ENCODE peak calls at places on chromosomes 13 and 19, in seven cellular contexts. One of them, this sample, is unnamed.

GRCh38 chr13:30142502-30143211 is 164.7 kb downstream of the KATNAL1 start:
- DNase-seq in body of pancreas: peak
- DNase-seq in breast epithelium: peak
- DNase-seq in colonic mucosa: no peak
- DNase-seq in upper lobe of right lung: no peak
- DNase-seq in stomach: no peak
- DNase-seq in tibial nerve: peak
- DNase-seq in this sample: peak

GRCh38 chr13:84946144-84946543 is 853.1 kb downstream of the SLITRK6 start:
- DNase-seq in body of pancreas: no peak
- DNase-seq in breast epithelium: no peak
- DNase-seq in colonic mucosa: no peak
- DNase-seq in upper lobe of right lung: no peak
- DNase-seq in stomach: no peak
- DNase-seq in tibial nerve: no peak
- DNase-seq in this sample: no peak

GRCh38 chr13:41780736-41781708 is 179.9 kb downstream of the VWA8 start:
- DNase-seq in body of pancreas: peak
- DNase-seq in breast epithelium: peak
- DNase-seq in colonic mucosa: no peak
- DNase-seq in upper lobe of right lung: no peak
- DNase-seq in stomach: no peak
- DNase-seq in tibial nerve: no peak
- DNase-seq in this sample: no peak

GRCh38 chr13:26460652-26461051 is 96.8 kb upstream of the WASF3 start:
- DNase-seq in body of pancreas: peak
- DNase-seq in breast epithelium: no peak
- DNase-seq in colonic mucosa: no peak
- DNase-seq in upper lobe of right lung: no peak
- DNase-seq in stomach: peak
- DNase-seq in tibial nerve: peak
- DNase-seq in this sample: peak

GRCh38 chr13:73464758-73465628 is 406.2 kb downstream of the KLF5 start:
- DNase-seq in body of pancreas: no peak
- DNase-seq in breast epithelium: no peak
- DNase-seq in colonic mucosa: peak
- DNase-seq in upper lobe of right lung: no peak
- DNase-seq in stomach: no peak
- DNase-seq in tibial nerve: no peak
- DNase-seq in this sample: no peak

GRCh38 chr13:28611654-28612131 is 47.2 kb upstream of the POMP start:
- DNase-seq in body of pancreas: no peak
- DNase-seq in breast epithelium: no peak
- DNase-seq in colonic mucosa: no peak
- DNase-seq in upper lobe of right lung: no peak
- DNase-seq in stomach: no peak
- DNase-seq in tibial nerve: no peak
- DNase-seq in this sample: no peak

GRCh38 chr13:45278096-45278645 is 62.8 kb downstream of the TPT1 start:
- DNase-seq in body of pancreas: no peak
- DNase-seq in breast epithelium: no peak
- DNase-seq in colonic mucosa: no peak
- DNase-seq in upper lobe of right lung: no peak
- DNase-seq in stomach: no peak
- DNase-seq in tibial nerve: no peak
- DNase-seq in this sample: no peak

GRCh38 chr19:18062043-18062442 is 24.7 kb downstream of the IL12RB1 start:
- DNase-seq in body of pancreas: no peak
- DNase-seq in breast epithelium: no peak
- DNase-seq in colonic mucosa: no peak
- DNase-seq in upper lobe of right lung: no peak
- DNase-seq in stomach: no peak
- DNase-seq in tibial nerve: no peak
- DNase-seq in this sample: no peak

GRCh38 chr13:39253774-39254173 is 215.5 kb downstream of the NHLRC3 start:
- DNase-seq in body of pancreas: no peak
- DNase-seq in breast epithelium: no peak
- DNase-seq in colonic mucosa: no peak
- DNase-seq in upper lobe of right lung: no peak
- DNase-seq in stomach: no peak
- DNase-seq in tibial nerve: no peak
- DNase-seq in this sample: no peak

GRCh38 chr19:4717191-4717965 is 6.3 kb downstream of the DPP9 start:
- DNase-seq in body of pancreas: no peak
- DNase-seq in breast epithelium: no peak
- DNase-seq in colonic mucosa: no peak
- DNase-seq in upper lobe of right lung: peak
- DNase-seq in stomach: no peak
- DNase-seq in tibial nerve: peak
- DNase-seq in this sample: no peak

GRCh38 chr19:1856698-1857603 is 6.4 kb downstream of the KLF16 start:
- DNase-seq in body of pancreas: peak
- DNase-seq in breast epithelium: peak
- DNase-seq in colonic mucosa: peak
- DNase-seq in upper lobe of right lung: peak
- DNase-seq in stomach: peak
- DNase-seq in tibial nerve: peak
- DNase-seq in this sample: peak

GRCh38 chr13:69389899-69390298 is 717.7 kb upstream of the ATXN8OS start:
- DNase-seq in body of pancreas: no peak
- DNase-seq in breast epithelium: no peak
- DNase-seq in colonic mucosa: no peak
- DNase-seq in upper lobe of right lung: no peak
- DNase-seq in stomach: no peak
- DNase-seq in tibial nerve: no peak
- DNase-seq in this sample: no peak

GRCh38 chr13:75830842-75831241 is 194.7 kb downstream of the LMO7 start:
- DNase-seq in body of pancreas: no peak
- DNase-seq in breast epithelium: no peak
- DNase-seq in colonic mucosa: no peak
- DNase-seq in upper lobe of right lung: no peak
- DNase-seq in stomach: no peak
- DNase-seq in tibial nerve: no peak
- DNase-seq in this sample: no peak

GRCh38 chr13:50417597-50417996 is 402.4 kb downstream of the KCNRG start:
- DNase-seq in body of pancreas: no peak
- DNase-seq in breast epithelium: no peak
- DNase-seq in colonic mucosa: no peak
- DNase-seq in upper lobe of right lung: no peak
- DNase-seq in stomach: no peak
- DNase-seq in tibial nerve: no peak
- DNase-seq in this sample: no peak

GRCh38 chr13:33283195-33283910 is 2.2 kb downstream of the STARD13 start:
- DNase-seq in body of pancreas: no peak
- DNase-seq in breast epithelium: no peak
- DNase-seq in colonic mucosa: no peak
- DNase-seq in upper lobe of right lung: no peak
- DNase-seq in stomach: no peak
- DNase-seq in tibial nerve: no peak
- DNase-seq in this sample: no peak

GRCh38 chr19:17475541-17476115 is 5.3 kb downstream of the SLC27A1 start:
- DNase-seq in body of pancreas: peak
- DNase-seq in breast epithelium: peak
- DNase-seq in colonic mucosa: no peak
- DNase-seq in upper lobe of right lung: no peak
- DNase-seq in stomach: peak
- DNase-seq in tibial nerve: peak
- DNase-seq in this sample: peak

GRCh38 chr19:43752287-43752875 is 2.4 kb downstream of the SMG9 start:
- DNase-seq in body of pancreas: no peak
- DNase-seq in breast epithelium: no peak
- DNase-seq in colonic mucosa: no peak
- DNase-seq in upper lobe of right lung: no peak
- DNase-seq in stomach: no peak
- DNase-seq in tibial nerve: no peak
- DNase-seq in this sample: no peak

GRCh38 chr19:8085606-8086464 is 33.3 kb downstream of the CCL25 start:
- DNase-seq in body of pancreas: no peak
- DNase-seq in breast epithelium: no peak
- DNase-seq in colonic mucosa: peak
- DNase-seq in upper lobe of right lung: no peak
- DNase-seq in stomach: no peak
- DNase-seq in tibial nerve: no peak
- DNase-seq in this sample: no peak

GRCh38 chr19:53193534-53194222 is 520 bp upstream of the ZNF665 start:
- DNase-seq in body of pancreas: no peak
- DNase-seq in breast epithelium: no peak
- DNase-seq in colonic mucosa: no peak
- DNase-seq in upper lobe of right lung: no peak
- DNase-seq in stomach: no peak
- DNase-seq in tibial nerve: no peak
- DNase-seq in this sample: no peak

GRCh38 chr19:18719541-18719940 is 36.1 kb downstream of the CRTC1 start:
- DNase-seq in body of pancreas: no peak
- DNase-seq in breast epithelium: no peak
- DNase-seq in colonic mucosa: no peak
- DNase-seq in upper lobe of right lung: no peak
- DNase-seq in stomach: no peak
- DNase-seq in tibial nerve: no peak
- DNase-seq in this sample: no peak

GRCh38 chr13:112229992-112230872 is 145.9 kb upstream of the SPACA7 start:
- DNase-seq in body of pancreas: no peak
- DNase-seq in breast epithelium: no peak
- DNase-seq in colonic mucosa: no peak
- DNase-seq in upper lobe of right lung: peak
- DNase-seq in stomach: no peak
- DNase-seq in tibial nerve: no peak
- DNase-seq in this sample: no peak

GRCh38 chr13:26679411-26679810 is 81.2 kb downstream of the GPR12 start:
- DNase-seq in body of pancreas: no peak
- DNase-seq in breast epithelium: no peak
- DNase-seq in colonic mucosa: no peak
- DNase-seq in upper lobe of right lung: no peak
- DNase-seq in stomach: no peak
- DNase-seq in tibial nerve: no peak
- DNase-seq in this sample: no peak

GRCh38 chr19:41893899-41894298 is 10.9 kb downstream of the ARHGEF1 start:
- DNase-seq in body of pancreas: no peak
- DNase-seq in breast epithelium: no peak
- DNase-seq in colonic mucosa: no peak
- DNase-seq in upper lobe of right lung: no peak
- DNase-seq in stomach: no peak
- DNase-seq in tibial nerve: no peak
- DNase-seq in this sample: no peak

GRCh38 chr19:13872339-13872694 is 4.6 kb upstream of the NANOS3 start:
- DNase-seq in body of pancreas: no peak
- DNase-seq in breast epithelium: no peak
- DNase-seq in colonic mucosa: no peak
- DNase-seq in upper lobe of right lung: no peak
- DNase-seq in stomach: no peak
- DNase-seq in tibial nerve: no peak
- DNase-seq in this sample: no peak

DNA sequence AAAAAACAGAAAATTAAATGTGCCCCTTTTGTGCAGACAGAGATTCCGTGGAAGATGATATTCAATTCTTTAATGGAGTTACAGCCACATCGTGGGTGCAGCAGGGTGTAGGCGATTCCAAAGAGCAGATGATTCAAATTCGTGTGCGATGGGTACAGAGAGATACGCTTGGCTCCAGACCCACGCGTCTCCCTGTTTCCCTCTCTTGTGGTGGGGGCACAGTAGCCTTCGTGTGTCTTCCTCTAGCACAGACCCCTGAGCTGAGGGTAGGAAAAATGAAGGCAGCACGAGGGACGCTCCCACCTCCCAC is 4.8 kb downstream of the TSPAN16 start:
- DNase-seq in body of pancreas: no peak
- DNase-seq in breast epithelium: no peak
- DNase-seq in colonic mucosa: no peak
- DNase-seq in upper lobe of right lung: no peak
- DNase-seq in stomach: no peak
- DNase-seq in tibial nerve: no peak
- DNase-seq in this sample: peak
- H3K27ac ChIP-seq in body of pancreas: no peak
- H3K27ac ChIP-seq in breast epithelium: no peak
- H3K27ac ChIP-seq in colonic mucosa: no peak
- H3K27ac ChIP-seq in upper lobe of right lung: no peak
- H3K27ac ChIP-seq in stomach: no peak
- H3K27ac ChIP-seq in tibial nerve: no peak
- H3K27ac ChIP-seq in this sample: no peak

GRCh38 chr19:35013820-35014754 is 14.0 kb downstream of the GRAMD1A start:
- DNase-seq in body of pancreas: no peak
- DNase-seq in breast epithelium: no peak
- DNase-seq in colonic mucosa: no peak
- DNase-seq in upper lobe of right lung: no peak
- DNase-seq in stomach: no peak
- DNase-seq in tibial nerve: no peak
- DNase-seq in this sample: peak
- H3K27ac ChIP-seq in body of pancreas: no peak
- H3K27ac ChIP-seq in breast epithelium: peak
- H3K27ac ChIP-seq in colonic mucosa: no peak
- H3K27ac ChIP-seq in upper lobe of right lung: peak
- H3K27ac ChIP-seq in stomach: peak
- H3K27ac ChIP-seq in tibial nerve: no peak
- H3K27ac ChIP-seq in this sample: no peak

DNA sequence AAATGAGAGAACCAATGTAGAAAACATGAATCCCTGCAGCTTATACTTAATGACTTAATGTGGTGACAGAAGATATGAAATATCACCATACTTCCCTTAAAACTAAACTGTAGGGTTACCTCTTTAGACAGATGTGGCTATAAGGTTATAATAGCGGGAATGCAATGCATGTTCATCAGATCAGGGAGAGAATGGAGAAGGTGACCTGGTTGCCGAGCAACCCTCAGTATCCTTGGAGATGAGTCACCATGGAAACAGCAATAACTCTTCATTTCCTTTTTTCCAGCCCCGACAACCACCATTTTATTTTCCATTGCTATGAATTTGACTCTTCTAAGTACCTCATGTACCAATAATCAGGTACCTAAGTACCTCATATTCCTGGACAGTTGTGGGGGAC is 28.0 kb upstream of the ZNF835 start:
- DNase-seq in body of pancreas: no peak
- DNase-seq in breast epithelium: no peak
- DNase-seq in colonic mucosa: no peak
- DNase-seq in upper lobe of right lung: no peak
- DNase-seq in stomach: no peak
- DNase-seq in tibial nerve: no peak
- DNase-seq in this sample: no peak
- H3K27ac ChIP-seq in body of pancreas: no peak
- H3K27ac ChIP-seq in breast epithelium: no peak
- H3K27ac ChIP-seq in colonic mucosa: no peak
- H3K27ac ChIP-seq in upper lobe of right lung: no peak
- H3K27ac ChIP-seq in stomach: no peak
- H3K27ac ChIP-seq in tibial nerve: no peak
- H3K27ac ChIP-seq in this sample: no peak

GRCh38 chr13:110409581-110409992 is 102.5 kb downstream of the COL4A2 start:
- DNase-seq in body of pancreas: no peak
- DNase-seq in breast epithelium: peak
- DNase-seq in colonic mucosa: peak
- DNase-seq in upper lobe of right lung: no peak
- DNase-seq in stomach: no peak
- DNase-seq in tibial nerve: no peak
- DNase-seq in this sample: peak
- H3K27ac ChIP-seq in body of pancreas: peak
- H3K27ac ChIP-seq in breast epithelium: peak
- H3K27ac ChIP-seq in colonic mucosa: peak
- H3K27ac ChIP-seq in upper lobe of right lung: peak
- H3K27ac ChIP-seq in stomach: peak
- H3K27ac ChIP-seq in tibial nerve: peak
- H3K27ac ChIP-seq in this sample: peak